ENCODE peak calls at places on chromosomes 11 and 22, in five cellular contexts. N, X, L, J and Q are unnamed samples.
A peak's percentile ranks its signal among the peaks of the same experiment; 100 is the strongest.

GRCh38 chr22:31075961-31076360 is 5.2 kb upstream of the SMTN start:
- DNase-seq in N (no peak), X (peak; percentile 56), J (no peak), L (peak; percentile 41), Q (no peak)

GRCh38 chr11:45800261-45800660 is 4.7 kb upstream of the SLC35C1 start:
- DNase-seq in J (no peak), X (no peak), L (no peak), N (no peak), Q (no peak)

GRCh38 chr11:48036011-48036410 is 55.7 kb downstream of the PTPRJ start:
- DNase-seq in L (peak; percentile 31), N (no peak), J (no peak), X (no peak), Q (no peak)

GRCh38 chr11:33015621-33016551 is at the start of gene DEPDC7:
- DNase-seq in N (peak; percentile 49), L (peak; percentile 82), J (peak; percentile 67), X (peak; percentile 97), Q (peak; percentile 100)

GRCh38 chr11:131675489-131675888 is 305.1 kb downstream of the NTM start:
- DNase-seq in N (no peak), X (no peak), L (peak; percentile 63), J (no peak), Q (no peak)

GRCh38 chr11:28090052-28090749 is 17.8 kb downstream of the KIF18A start:
- DNase-seq in N (no peak), J (no peak), X (no peak), L (peak; percentile 82), Q (no peak)

GRCh38 chr11:93611836-93612677 is 49.4 kb upstream of the CEP295 start:
- DNase-seq in N (no peak), J (no peak), X (peak; percentile 73), L (no peak), Q (no peak)

GRCh38 chr11:117180661-117181585 is 2.4 kb downstream of the SIDT2 start:
- DNase-seq in J (peak; percentile 76), L (peak; percentile 70), N (peak; percentile 35), X (peak; percentile 90), Q (peak; percentile 92)

GRCh38 chr22:35930933-35931332 is 97.7 kb downstream of the RBFOX2 start:
- DNase-seq in X (no peak), J (no peak), L (peak; percentile 80), N (no peak), Q (peak; percentile 54)

GRCh38 chr11:2673250-2673610 is 26.6 kb downstream of the KCNQ1OT1 start:
- DNase-seq in X (no peak), J (no peak), N (no peak), L (no peak), Q (no peak)

GRCh38 chr11:76769645-76770586 is 13.2 kb upstream of the TSKU start:
- DNase-seq in L (peak; percentile 72), X (peak; percentile 83), J (no peak), N (no peak), Q (no peak)

GRCh38 chr11:47412152-47412746 is 3.9 kb downstream of the SLC39A13 start:
- DNase-seq in J (no peak), N (no peak), L (peak; percentile 26), X (peak; percentile 66), Q (peak; percentile 74)

GRCh38 chr22:50595189-50595588 is 5.4 kb upstream of the MAPK8IP2 start:
- DNase-seq in X (no peak), J (no peak), N (no peak), L (no peak), Q (no peak)

GRCh38 chr22:44913198-44913983 is 96.4 kb downstream of the PHF21B start:
- DNase-seq in X (no peak), L (no peak), J (no peak), N (no peak), Q (no peak)

GRCh38 chr11:69943066-69943465 is 123.8 kb upstream of the FGF3 start:
- DNase-seq in J (no peak), X (no peak), L (no peak), N (no peak), Q (no peak)

GRCh38 chr11:33445761-33446161 is 188.6 kb downstream of the HIPK3 start:
- DNase-seq in L (peak; percentile 70), J (no peak), X (no peak), N (no peak), Q (peak; percentile 24)

GRCh38 chr11:47358731-47359051 is 6.2 kb upstream of the MYBPC3 start:
- DNase-seq in L (no peak), N (no peak), J (no peak), X (no peak), Q (no peak)

GRCh38 chr22:39021552-39022250 is 774 bp downstream of the APOBEC3D start:
- DNase-seq in X (no peak), J (no peak), N (no peak), L (no peak), Q (no peak)

GRCh38 chr11:67996622-67997459 is 7.1 kb downstream of the UNC93B1 start:
- DNase-seq in X (peak; percentile 76), N (no peak), L (no peak), J (peak; percentile 84), Q (peak; percentile 71)

GRCh38 chr11:1832989-1833365 is 1.8 kb upstream of the SYT8 start:
- DNase-seq in L (no peak), J (no peak), N (no peak), X (no peak), Q (no peak)

GRCh38 chr22:44526431-44527115 is 28.5 kb upstream of the RTL6 start:
- DNase-seq in X (no peak), J (no peak), N (no peak), L (no peak), Q (no peak)

GRCh38 chr22:43293661-43294392 is 49.3 kb downstream of the SCUBE1 start:
- DNase-seq in X (no peak), N (no peak), L (peak; percentile 60), J (no peak), Q (no peak)

GRCh38 chr22:38841635-38842034 is 2.2 kb downstream of the NPTXR start:
- DNase-seq in L (no peak), N (no peak), J (no peak), X (no peak), Q (no peak)

GRCh38 chr22:35150163-35151107 is 84.5 kb downstream of the ISX start:
- DNase-seq in J (peak; percentile 28), X (peak; percentile 72), L (peak; percentile 42), N (peak; percentile 21), Q (peak; percentile 61)

GRCh38 chr22:45818130-45819085 is 146.8 kb downstream of the ATXN10 start:
- DNase-seq in J (no peak), L (no peak), N (no peak), X (peak; percentile 50), Q (no peak)

GRCh38 chr22:48760481-48761238 is 1067.0 kb downstream of the BRD1 start:
- DNase-seq in L (no peak), J (no peak), X (no peak), N (no peak), Q (no peak)

GRCh38 chr11:44269369-44270351 is 40.3 kb downstream of the ALX4 start:
- DNase-seq in L (peak; percentile 60), N (no peak), X (no peak), J (no peak), Q (no peak)

GRCh38 chr11:104819603-104820002 is 78.7 kb downstream of the CASP12 start:
- DNase-seq in X (no peak), N (no peak), J (no peak), L (no peak), Q (no peak)
- TF ChIP-seq CTCF in X (no peak), N (no peak), J (no peak), L (no peak), Q (no peak)

DNA sequence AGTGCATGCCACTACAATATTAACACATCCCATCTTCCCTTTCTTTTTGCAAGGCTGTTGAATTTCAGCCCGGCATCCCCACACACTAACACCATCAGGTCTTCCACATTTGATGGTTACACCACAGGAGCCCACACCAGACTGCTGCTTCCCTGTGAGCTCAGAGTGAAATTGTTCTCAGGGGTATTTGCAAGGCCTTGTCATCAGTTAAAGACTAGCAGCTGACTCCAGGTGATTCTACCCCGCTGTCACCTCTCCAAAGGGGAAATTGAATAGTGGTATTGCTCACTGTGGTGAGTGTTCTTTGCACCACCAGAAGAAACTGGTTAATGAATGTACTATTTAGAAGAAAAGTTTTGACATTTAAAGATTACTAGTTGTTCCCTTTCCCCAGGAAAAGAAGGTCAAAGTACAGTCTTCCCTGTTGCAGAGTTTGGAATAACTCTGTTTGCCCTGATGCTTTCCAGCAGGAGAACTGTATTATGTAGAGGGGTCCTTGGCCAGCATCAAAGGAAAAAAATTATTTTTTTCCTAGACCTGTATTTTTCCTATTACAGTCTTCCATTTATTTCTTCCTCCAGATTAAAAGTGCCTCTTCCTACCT is 41.9 kb downstream of the BID start:
- DNase-seq in L (no peak), J (no peak), X (no peak), N (no peak), Q (no peak)
- H3K27ac ChIP-seq in L (no peak overlapping the region), J (no peak overlapping the region), X (no peak overlapping the region), N (no peak overlapping the region), Q (no peak overlapping the region)

GRCh38 chr11:64234840-64235379 is 526 bp downstream of the VEGFB start:
- DNase-seq in X (peak; percentile 73), N (no peak), L (no peak), J (no peak), Q (peak; percentile 64)
- TF ChIP-seq CTCF in X (no peak), N (no peak), L (peak; percentile 26), J (no peak), Q (no peak)

GRCh38 chr11:113896156-113896879 is 8.3 kb upstream of the HTR3B start:
- DNase-seq in J (no peak), L (peak; percentile 22), N (no peak), X (peak; percentile 64), Q (peak; percentile 67)
- H3K27ac ChIP-seq in J (no peak overlapping the region), L (no peak overlapping the region), N (no peak overlapping the region), X (no peak overlapping the region), Q (no peak overlapping the region)

GRCh38 chr11:601573-602245 is 14.0 kb downstream of the IRF7 start:
- DNase-seq in X (no peak), L (no peak), N (no peak), J (no peak), Q (no peak)
- TF ChIP-seq CTCF in X (no peak), L (no peak), N (no peak), J (no peak), Q (no peak)